ENCODE peak calls at places on chromosomes 6 and 20, in five cellular contexts. S, R, O, D and W are unnamed samples.

GRCh38 chr20:47453167-47453782 is 48.4 kb upstream of the NCOA3 start:
- DNase-seq in S (peak; percentile 84), R (peak; percentile 96), O (no peak), D (peak; percentile 79), W (peak; percentile 96)

GRCh38 chr20:45230631-45231030 is 9.5 kb downstream of the SEMG2 start:
- DNase-seq in S (no peak), R (no peak), O (no peak), D (no peak), W (no peak)

GRCh38 chr6:165755583-165755982 is 92.5 kb upstream of the PDE10A start:
- DNase-seq in S (no peak), R (no peak), O (no peak), D (no peak), W (no peak)

GRCh38 chr6:79520534-79520933 is 16.7 kb downstream of the LCA5 start:
- DNase-seq in S (no peak), R (no peak), O (no peak), D (no peak), W (no peak)

GRCh38 chr6:70668499-70668812 is 773 bp downstream of the SMAP1 start:
- DNase-seq in S (peak; percentile 17), R (peak; percentile 47), O (no peak), D (no peak), W (peak; percentile 26)

GRCh38 chr6:15479761-15480160 is 183.1 kb downstream of the DTNBP1 start:
- DNase-seq in S (peak; percentile 83), R (no peak), O (no peak), D (no peak), W (no peak)

GRCh38 chr20:17536944-17537444 is 5.8 kb upstream of the BFSP1 start:
- DNase-seq in S (peak; percentile 75), R (peak; percentile 81), O (peak; percentile 26), D (peak; percentile 86), W (peak; percentile 85)

GRCh38 chr6:92274588-92274987 is 1144.8 kb downstream of the EPHA7 start:
- DNase-seq in S (no peak), R (no peak), O (no peak), D (no peak), W (no peak)

GRCh38 chr6:15109338-15110090 is 136.4 kb upstream of the JARID2 start:
- DNase-seq in S (no peak), R (no peak), O (no peak), D (peak; percentile 57), W (peak; percentile 7)

GRCh38 chr6:40848868-40849524 is 190.0 kb downstream of the UNC5CL start:
- DNase-seq in S (no peak), R (no peak), O (no peak), D (no peak), W (no peak)

GRCh38 chr6:109446072-109446471 is 5.5 kb downstream of the SMPD2 start:
- DNase-seq in S (no peak), R (no peak), O (no peak), D (no peak), W (no peak)

DNA sequence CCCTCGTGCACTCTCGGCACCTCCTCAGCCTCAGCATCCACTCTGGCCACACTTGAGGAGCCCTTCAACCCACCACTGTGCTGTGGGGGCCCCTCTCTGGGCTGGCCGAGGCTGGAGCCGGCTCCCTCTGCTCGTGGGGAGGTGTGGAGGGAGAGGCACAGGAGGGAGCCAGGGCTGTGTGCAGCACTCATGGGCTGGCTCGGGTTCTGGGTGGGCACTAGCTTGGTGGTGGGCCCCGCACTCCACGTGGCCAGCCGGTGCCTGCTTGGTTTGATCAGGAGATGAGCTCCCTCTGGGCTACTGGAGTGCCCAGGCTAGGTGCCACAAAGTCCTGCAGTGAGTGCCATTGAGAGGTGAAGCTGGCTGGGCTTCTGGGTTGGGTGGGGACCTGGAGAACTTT is 949.4 kb upstream of the GJE1 start:
- DNase-seq in S (no peak), R (no peak), O (no peak), D (no peak), W (no peak)
- H3K4me3 ChIP-seq in S (no peak overlapping the region), R (no peak overlapping the region), O (no peak overlapping the region), D (no peak overlapping the region), W (no peak overlapping the region)

GRCh38 chr20:51174536-51174935 is 151.6 kb upstream of the KCNG1 start:
- DNase-seq in S (no peak), R (no peak), O (no peak), D (no peak), W (no peak)
- TF ChIP-seq CTCF in S (no peak), R (no peak), O (no peak), D (no peak), W (no peak)

DNA sequence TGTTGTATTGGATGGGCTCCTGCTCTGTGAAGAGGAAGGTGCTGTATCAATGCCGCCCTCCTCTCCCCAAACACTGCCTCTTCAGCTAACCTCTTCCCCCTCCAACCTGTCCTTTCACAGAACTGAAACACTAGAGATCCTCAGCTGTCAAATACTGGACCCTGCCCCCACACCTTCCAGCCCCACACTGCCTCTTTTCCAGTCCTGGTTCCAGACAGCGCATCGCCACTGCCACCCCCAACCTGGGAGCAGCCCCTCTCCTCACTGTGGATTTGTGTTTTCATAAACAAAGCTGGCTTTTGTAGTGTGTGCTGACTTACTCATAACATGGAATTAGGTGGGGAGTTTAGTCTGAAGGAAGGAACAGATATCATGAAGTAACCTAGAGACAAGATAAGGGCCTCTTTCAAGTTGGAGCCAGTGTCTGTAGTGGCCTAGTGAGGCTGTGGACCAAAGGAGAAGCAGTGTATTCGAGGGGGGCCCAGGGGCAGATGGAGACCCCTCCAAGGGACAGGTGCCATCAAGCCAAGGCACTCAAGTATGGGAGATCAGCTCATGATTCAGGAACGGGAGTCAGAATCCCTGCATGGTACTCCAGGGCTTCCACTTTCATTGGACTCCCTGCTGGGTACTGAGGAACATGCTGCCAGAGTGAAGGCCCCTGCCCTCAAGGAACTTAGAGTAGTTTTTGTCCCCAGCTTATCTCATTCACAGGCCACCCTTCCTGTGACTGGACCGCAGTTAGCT is 2.1 kb downstream of the SCUBE3 start:
- DNase-seq in S (no peak), R (no peak), O (no peak), D (no peak), W (no peak)
- H3K4me3 ChIP-seq in S (no peak overlapping the region), R (no peak overlapping the region), O (peak overlapping the region; percentile 56), D (peak overlapping the region; percentile 68), W (no peak overlapping the region)

DNA sequence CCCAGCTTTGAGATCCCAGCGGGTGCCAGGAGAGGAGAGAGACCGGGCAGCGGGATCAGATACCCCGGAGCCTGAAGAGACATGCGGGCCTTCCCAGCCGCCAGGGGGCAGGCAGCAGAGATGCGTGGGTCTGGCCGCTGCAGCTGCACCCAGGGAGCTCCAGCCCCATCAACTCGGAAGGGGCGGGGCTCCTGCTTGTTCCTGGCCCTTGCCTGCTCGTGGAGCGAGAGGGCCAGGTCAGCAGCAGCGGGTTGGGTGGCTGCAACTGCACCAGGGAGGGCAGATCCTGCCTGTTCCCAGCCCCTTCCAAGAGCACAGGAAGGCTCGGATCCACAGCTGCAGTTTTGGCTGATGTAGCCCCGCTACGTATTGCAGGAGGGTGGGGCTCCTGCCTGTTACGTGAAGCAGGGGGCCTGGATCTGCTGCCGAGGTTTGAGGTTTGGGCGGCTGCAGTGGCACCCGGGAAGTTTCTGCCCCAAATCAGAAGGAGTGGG is 532.8 kb downstream of the RFPL4B start:
- DNase-seq in S (peak; percentile 6), R (peak; percentile 89), O (peak; percentile 6), D (peak; percentile 39), W (no peak)
- TF ChIP-seq CTCF in S (no peak), R (peak; percentile 73), O (no peak), D (peak; percentile 5), W (no peak)

GRCh38 chr6:24929255-24929654 is 6.5 kb downstream of the RIPOR2 start:
- DNase-seq in S (no peak), R (peak; percentile 76), O (no peak), D (no peak), W (no peak)
- H3K4me3 ChIP-seq in S (no peak overlapping the region), R (peak overlapping the region; percentile 39), O (no peak overlapping the region), D (no peak overlapping the region), W (no peak overlapping the region)

GRCh38 chr6:32968770-32969684 is 633 bp downstream of the BRD2 start:
- DNase-seq in S (peak; percentile 79), R (peak; percentile 92), O (peak; percentile 80), D (peak; percentile 91), W (peak; percentile 88)
- TF ChIP-seq CTCF in S (peak; percentile 37), R (no peak), O (no peak), D (peak; percentile 27), W (peak; percentile 25)

GRCh38 chr6:24692851-24693592 is 25.9 kb downstream of the C6orf62 start:
- DNase-seq in S (no peak), R (no peak), O (no peak), D (no peak), W (no peak)

GRCh38 chr6:24690561-24690960 is 23.7 kb downstream of the ACOT13 start:
- DNase-seq in S (no peak), R (no peak), O (no peak), D (no peak), W (no peak)

GRCh38 chr6:24692003-24692402 is 25.1 kb downstream of the ACOT13 start:
- DNase-seq in S (no peak), R (no peak), O (no peak), D (no peak), W (no peak)

GRCh38 chr6:24692415-24692814 is 25.5 kb downstream of the ACOT13 start:
- DNase-seq in S (no peak), R (no peak), O (no peak), D (no peak), W (no peak)

GRCh38 chr6:24691550-24691949 is 24.7 kb downstream of the ACOT13 start:
- DNase-seq in S (no peak), R (no peak), O (no peak), D (no peak), W (no peak)
- H3K4me3 ChIP-seq in S (no peak overlapping the region), R (no peak overlapping the region), O (no peak overlapping the region), D (no peak overlapping the region), W (no peak overlapping the region)

GRCh38 chr6:77123527-77123926 is 339.8 kb downstream of the HTR1B start:
- DNase-seq in S (no peak), R (no peak), O (no peak), D (no peak), W (no peak)

DNA sequence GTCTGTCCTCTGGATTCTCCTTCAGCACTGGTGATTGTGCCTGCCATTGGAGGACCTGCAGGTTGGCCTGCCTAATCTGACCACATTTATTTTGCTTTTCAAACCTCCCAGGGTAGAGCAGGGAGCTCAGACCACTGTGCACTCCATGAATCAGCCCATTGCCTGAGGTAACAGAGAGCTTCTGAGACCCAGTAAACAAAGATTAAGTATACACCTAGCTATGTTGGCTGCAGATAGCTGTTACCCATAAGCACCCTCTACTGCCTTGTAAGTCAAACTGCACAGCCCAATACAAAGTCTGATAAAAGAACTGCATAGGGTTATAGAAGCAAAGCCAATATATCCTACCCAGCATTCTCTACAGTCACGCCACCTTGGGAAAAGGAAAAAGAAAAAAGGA is 338.7 kb downstream of the HTR1B start:
- DNase-seq in S (no peak), R (peak; percentile 1), O (no peak), D (peak; percentile 6), W (peak; percentile 11)
- TF ChIP-seq CTCF in S (no peak), R (no peak), O (no peak), D (peak; percentile 18), W (no peak)

DNA sequence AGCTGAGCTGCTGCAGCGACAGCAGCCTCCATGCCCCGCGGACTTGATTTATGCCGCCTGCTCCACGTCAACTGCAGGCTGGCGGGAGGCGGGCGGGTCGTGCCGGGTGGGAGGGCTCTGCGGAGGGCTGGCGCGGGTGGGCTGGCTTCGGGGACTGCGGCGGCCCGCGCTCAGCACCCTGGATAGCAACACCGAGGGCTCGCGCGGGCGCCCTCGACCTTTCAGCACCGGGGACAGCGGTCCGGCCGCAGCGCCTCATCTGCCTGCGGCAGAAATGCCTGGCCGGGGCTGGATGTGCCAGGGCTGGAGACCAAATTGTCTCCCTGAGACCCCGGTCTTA is 792 bp downstream of the SNAP25 start:
- DNase-seq in S (peak; percentile 42), R (peak; percentile 61), O (peak; percentile 80), D (peak; percentile 86), W (peak; percentile 55)
- H3K4me3 ChIP-seq in S (no peak overlapping the region), R (no peak overlapping the region), O (no peak overlapping the region), D (peak overlapping the region; percentile 68), W (peak overlapping the region; percentile 52)